ENCODE peak calls at places on chromosome 12, in four cellular contexts. One of them, this sample, is unnamed.

GRCh38 chr12:79098530-79098929 is 234.0 kb downstream of the SYT1 start:
- DNase-seq in brain microvascular endothelial cell: no peak
- DNase-seq in CD4-positive, alpha-beta memory T cell: no peak
- DNase-seq in Caco-2: no peak
- DNase-seq in this sample: no peak

GRCh38 chr12:51943346-51943745 is 8.2 kb upstream of the ACVR1B start:
- DNase-seq in Caco-2: no peak
- DNase-seq in CD4-positive, alpha-beta memory T cell: no peak
- DNase-seq in brain microvascular endothelial cell: no peak
- DNase-seq in this sample: no peak

GRCh38 chr12:4244868-4245267 is 28.7 kb upstream of the CCND2 start:
- DNase-seq in brain microvascular endothelial cell: no peak
- DNase-seq in Caco-2: no peak
- DNase-seq in CD4-positive, alpha-beta memory T cell: no peak
- DNase-seq in this sample: no peak

GRCh38 chr12:27709932-27710591 is 570 bp upstream of the MRPS35 start:
- DNase-seq in Caco-2: no peak
- DNase-seq in brain microvascular endothelial cell: peak
- DNase-seq in CD4-positive, alpha-beta memory T cell: no peak
- DNase-seq in this sample: peak

GRCh38 chr12:4997939-4998338 is 45.7 kb upstream of the KCNA5 start:
- DNase-seq in CD4-positive, alpha-beta memory T cell: no peak
- DNase-seq in Caco-2: no peak
- DNase-seq in brain microvascular endothelial cell: peak
- DNase-seq in this sample: peak

GRCh38 chr12:88836156-88836555 is 255.9 kb upstream of the KITLG start:
- DNase-seq in CD4-positive, alpha-beta memory T cell: no peak
- DNase-seq in Caco-2: no peak
- DNase-seq in brain microvascular endothelial cell: no peak
- DNase-seq in this sample: no peak

GRCh38 chr12:91178801-91179200 is 3.8 kb downstream of the DCN start:
- DNase-seq in Caco-2: no peak
- DNase-seq in brain microvascular endothelial cell: no peak
- DNase-seq in CD4-positive, alpha-beta memory T cell: no peak
- DNase-seq in this sample: no peak

GRCh38 chr12:99658950-99659349 is 11.4 kb downstream of the GARIN6 start:
- DNase-seq in CD4-positive, alpha-beta memory T cell: no peak
- DNase-seq in Caco-2: no peak
- DNase-seq in brain microvascular endothelial cell: no peak
- DNase-seq in this sample: no peak

GRCh38 chr12:69428351-69429048 is 41.7 kb upstream of the FRS2 start:
- DNase-seq in brain microvascular endothelial cell: no peak
- DNase-seq in Caco-2: peak
- DNase-seq in CD4-positive, alpha-beta memory T cell: no peak
- DNase-seq in this sample: no peak

GRCh38 chr12:102740157-102741032 is 176.6 kb downstream of the PAH start:
- DNase-seq in CD4-positive, alpha-beta memory T cell: no peak
- DNase-seq in brain microvascular endothelial cell: peak
- DNase-seq in Caco-2: no peak
- DNase-seq in this sample: peak

GRCh38 chr12:122830517-122831214 is 4.6 kb upstream of the HIP1R start:
- DNase-seq in Caco-2: peak
- DNase-seq in CD4-positive, alpha-beta memory T cell: no peak
- DNase-seq in brain microvascular endothelial cell: peak
- DNase-seq in this sample: peak

GRCh38 chr12:113108308-113108707 is 27.3 kb downstream of the RASAL1 start:
- DNase-seq in Caco-2: no peak
- DNase-seq in brain microvascular endothelial cell: no peak
- DNase-seq in CD4-positive, alpha-beta memory T cell: no peak
- DNase-seq in this sample: no peak

GRCh38 chr12:16327963-16328362 is 19.5 kb upstream of the MGST1 start:
- DNase-seq in CD4-positive, alpha-beta memory T cell: no peak
- DNase-seq in Caco-2: no peak
- DNase-seq in brain microvascular endothelial cell: no peak
- DNase-seq in this sample: no peak

GRCh38 chr12:50241178-50241577 is 42.1 kb downstream of the LIMA1 start:
- DNase-seq in brain microvascular endothelial cell: no peak
- DNase-seq in CD4-positive, alpha-beta memory T cell: no peak
- DNase-seq in Caco-2: no peak
- DNase-seq in this sample: no peak
- H3K4me3 ChIP-seq in brain microvascular endothelial cell: no peak
- H3K4me3 ChIP-seq in CD4-positive, alpha-beta memory T cell: no peak
- H3K4me3 ChIP-seq in Caco-2: no peak
- H3K4me3 ChIP-seq in this sample: no peak

GRCh38 chr12:19055589-19055988 is 73.9 kb upstream of the PLEKHA5 start:
- DNase-seq in brain microvascular endothelial cell: no peak
- DNase-seq in CD4-positive, alpha-beta memory T cell: no peak
- DNase-seq in Caco-2: no peak
- DNase-seq in this sample: no peak
- H3K4me3 ChIP-seq in brain microvascular endothelial cell: no peak
- H3K4me3 ChIP-seq in CD4-positive, alpha-beta memory T cell: no peak
- H3K4me3 ChIP-seq in Caco-2: no peak
- H3K4me3 ChIP-seq in this sample: no peak

DNA sequence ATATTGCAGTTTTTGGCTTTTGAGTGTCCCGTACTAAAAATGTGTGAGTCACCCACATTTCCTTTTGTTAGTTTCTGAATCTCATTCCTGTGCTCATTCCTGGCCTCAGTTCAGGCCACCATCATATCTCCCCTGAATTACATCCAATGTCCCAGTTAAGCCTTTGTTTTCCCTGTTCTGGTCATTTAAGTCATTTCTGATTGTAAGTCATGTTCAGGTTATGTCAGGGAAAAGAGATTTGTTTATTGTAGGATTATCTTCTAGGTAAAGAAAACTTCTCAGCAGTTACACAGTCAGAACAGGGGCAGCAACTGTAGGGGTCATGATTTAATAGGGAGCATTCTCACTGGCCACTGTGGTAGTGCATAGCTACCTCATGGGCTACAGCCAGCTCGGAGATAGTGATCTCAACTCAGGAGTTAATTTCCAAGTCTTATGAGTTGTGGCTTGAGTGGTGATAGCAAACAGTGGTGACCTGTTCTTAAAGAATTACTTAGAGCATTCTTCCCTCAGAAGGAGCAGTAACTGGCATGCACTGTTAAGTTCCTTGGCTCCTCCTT is 6.7 kb downstream of the DDX47 start:
- DNase-seq in brain microvascular endothelial cell: peak
- DNase-seq in Caco-2: peak
- DNase-seq in CD4-positive, alpha-beta memory T cell: no peak
- DNase-seq in this sample: peak
- H3K4me3 ChIP-seq in brain microvascular endothelial cell: no peak
- H3K4me3 ChIP-seq in Caco-2: no peak
- H3K4me3 ChIP-seq in CD4-positive, alpha-beta memory T cell: no peak
- H3K4me3 ChIP-seq in this sample: no peak

GRCh38 chr12:77058740-77059139 is 6.6 kb downstream of the E2F7 start:
- DNase-seq in CD4-positive, alpha-beta memory T cell: no peak
- DNase-seq in Caco-2: no peak
- DNase-seq in brain microvascular endothelial cell: no peak
- DNase-seq in this sample: peak
- H3K4me3 ChIP-seq in CD4-positive, alpha-beta memory T cell: no peak
- H3K4me3 ChIP-seq in Caco-2: no peak
- H3K4me3 ChIP-seq in brain microvascular endothelial cell: no peak
- H3K4me3 ChIP-seq in this sample: no peak

DNA sequence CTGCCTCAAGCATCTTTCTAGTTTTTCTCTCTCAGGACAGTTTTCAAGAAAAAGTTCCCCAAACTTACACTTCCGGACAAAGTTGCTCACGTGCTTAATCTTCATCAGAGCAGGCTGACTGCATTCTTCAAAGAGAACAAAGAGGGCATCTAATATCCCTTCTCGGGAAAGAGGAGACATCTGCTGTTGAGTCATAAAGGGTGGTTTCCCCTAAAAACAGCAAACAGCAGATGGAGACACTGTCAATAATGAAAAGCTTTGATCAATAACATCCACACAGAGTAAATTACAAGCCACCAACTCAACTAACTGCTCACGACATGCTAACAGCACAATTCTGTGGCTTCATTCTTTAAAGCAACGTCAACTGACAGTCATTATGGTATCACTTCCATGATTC is 8.1 kb downstream of the CIT start:
- DNase-seq in brain microvascular endothelial cell: no peak
- DNase-seq in CD4-positive, alpha-beta memory T cell: no peak
- DNase-seq in Caco-2: no peak
- DNase-seq in this sample: peak
- H3K4me3 ChIP-seq in brain microvascular endothelial cell: no peak
- H3K4me3 ChIP-seq in CD4-positive, alpha-beta memory T cell: no peak
- H3K4me3 ChIP-seq in Caco-2: no peak
- H3K4me3 ChIP-seq in this sample: no peak

GRCh38 chr12:94872007-94872653 is 131.4 kb downstream of the NDUFA12 start:
- DNase-seq in brain microvascular endothelial cell: no peak
- DNase-seq in CD4-positive, alpha-beta memory T cell: no peak
- DNase-seq in Caco-2: no peak
- DNase-seq in this sample: no peak
- H3K4me3 ChIP-seq in brain microvascular endothelial cell: no peak
- H3K4me3 ChIP-seq in CD4-positive, alpha-beta memory T cell: no peak
- H3K4me3 ChIP-seq in Caco-2: no peak
- H3K4me3 ChIP-seq in this sample: no peak

GRCh38 chr12:49962861-49963765 is 1.4 kb downstream of the AQP5 start:
- DNase-seq in Caco-2: no peak
- DNase-seq in CD4-positive, alpha-beta memory T cell: no peak
- DNase-seq in brain microvascular endothelial cell: no peak
- DNase-seq in this sample: peak

GRCh38 chr12:49959570-49960473 is 1.9 kb upstream of the AQP5 start:
- DNase-seq in CD4-positive, alpha-beta memory T cell: no peak
- DNase-seq in brain microvascular endothelial cell: no peak
- DNase-seq in Caco-2: no peak
- DNase-seq in this sample: no peak

GRCh38 chr12:49961111-49961922 is at the start of gene AQP5:
- DNase-seq in Caco-2: no peak
- DNase-seq in CD4-positive, alpha-beta memory T cell: no peak
- DNase-seq in brain microvascular endothelial cell: no peak
- DNase-seq in this sample: no peak

GRCh38 chr12:49961993-49962764 is 507 bp downstream of the AQP5 start:
- DNase-seq in brain microvascular endothelial cell: no peak
- DNase-seq in Caco-2: no peak
- DNase-seq in CD4-positive, alpha-beta memory T cell: no peak
- DNase-seq in this sample: no peak

DNA sequence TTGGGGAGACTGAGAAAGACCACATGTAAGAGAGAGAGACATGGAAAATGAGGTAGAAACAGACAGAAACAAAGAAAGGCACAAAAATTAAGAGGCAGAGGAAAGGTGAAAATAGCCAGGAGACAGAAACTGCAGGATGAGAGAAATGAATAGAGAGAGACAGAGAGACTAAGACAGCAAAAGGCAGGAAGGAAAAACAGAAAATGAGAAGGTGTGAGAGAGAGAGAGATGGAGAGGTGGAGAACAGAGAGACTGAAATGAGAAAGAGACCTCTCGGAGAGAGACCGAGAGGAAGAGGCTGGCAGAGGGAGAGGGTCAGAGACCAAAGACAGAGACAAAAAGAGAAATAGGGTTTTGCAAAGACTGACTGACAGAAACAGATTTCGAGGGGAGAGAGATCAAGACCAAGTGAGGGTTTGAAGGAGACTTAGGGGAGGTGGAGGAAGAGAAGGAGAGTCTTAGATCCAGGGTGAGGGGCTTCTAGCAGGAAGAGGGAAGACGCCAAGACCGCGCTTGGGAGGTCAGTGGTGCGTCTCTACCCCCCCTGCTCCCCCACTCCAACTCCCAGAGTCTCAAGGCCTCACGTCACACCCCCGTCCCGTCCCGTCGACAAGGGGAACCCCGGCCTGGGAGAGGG is 1.1 kb upstream of the AQP5 start:
- DNase-seq in Caco-2: no peak
- DNase-seq in brain microvascular endothelial cell: no peak
- DNase-seq in CD4-positive, alpha-beta memory T cell: no peak
- DNase-seq in this sample: no peak
- H3K4me3 ChIP-seq in Caco-2: no peak
- H3K4me3 ChIP-seq in brain microvascular endothelial cell: no peak
- H3K4me3 ChIP-seq in CD4-positive, alpha-beta memory T cell: no peak
- H3K4me3 ChIP-seq in this sample: no peak

GRCh38 chr12:54126696-54127537 is 61.9 kb downstream of the SMUG1 start:
- DNase-seq in brain microvascular endothelial cell: no peak
- DNase-seq in Caco-2: no peak
- DNase-seq in CD4-positive, alpha-beta memory T cell: no peak
- DNase-seq in this sample: peak
- H3K4me3 ChIP-seq in brain microvascular endothelial cell: no peak
- H3K4me3 ChIP-seq in Caco-2: no peak
- H3K4me3 ChIP-seq in CD4-positive, alpha-beta memory T cell: no peak
- H3K4me3 ChIP-seq in this sample: peak

DNA sequence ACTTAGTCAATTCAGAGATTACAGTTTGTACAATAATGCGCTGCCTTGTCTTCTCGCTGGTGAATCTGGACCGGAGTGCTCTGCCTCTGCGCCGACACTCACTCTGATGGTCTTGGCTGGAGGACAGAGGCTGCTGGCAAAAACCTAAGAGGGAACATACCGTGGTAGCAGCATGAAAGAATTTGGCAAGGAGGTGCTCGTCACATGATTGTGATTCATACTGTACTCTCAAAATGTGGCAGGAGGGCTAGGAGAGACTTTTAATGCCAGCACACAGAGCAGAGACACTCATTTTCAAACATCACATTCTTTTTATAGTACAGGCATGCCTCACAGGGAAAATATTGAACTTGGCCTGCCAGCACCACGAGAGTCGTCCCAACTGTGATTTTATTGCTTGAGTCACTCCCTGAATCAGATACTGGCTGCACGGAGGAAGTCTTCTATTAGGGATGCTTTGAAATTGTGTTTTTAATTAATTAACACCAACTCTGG is 67.8 kb downstream of the HMGA2 start:
- DNase-seq in CD4-positive, alpha-beta memory T cell: no peak
- DNase-seq in brain microvascular endothelial cell: peak
- DNase-seq in Caco-2: no peak
- DNase-seq in this sample: peak
- H3K4me3 ChIP-seq in CD4-positive, alpha-beta memory T cell: no peak
- H3K4me3 ChIP-seq in brain microvascular endothelial cell: no peak
- H3K4me3 ChIP-seq in Caco-2: no peak
- H3K4me3 ChIP-seq in this sample: peak

GRCh38 chr12:67827820-67828383 is 161.3 kb upstream of the IFNG-AS1 start:
- DNase-seq in brain microvascular endothelial cell: peak
- DNase-seq in CD4-positive, alpha-beta memory T cell: peak
- DNase-seq in Caco-2: no peak
- DNase-seq in this sample: peak
- H3K4me3 ChIP-seq in brain microvascular endothelial cell: peak
- H3K4me3 ChIP-seq in CD4-positive, alpha-beta memory T cell: no peak
- H3K4me3 ChIP-seq in Caco-2: no peak
- H3K4me3 ChIP-seq in this sample: peak

This sample was measured in foreskin fibroblast.